ENCODE peak calls at places on chromosomes 16 and 17, in eight cellular contexts. Y is thoracic aorta; X is coronary artery; L is tibial artery; R is CD8-positive, alpha-beta T cell; Z is foreskin keratinocyte; M is testis; W is iPS DF 6.9. A is an unnamed sample.

GRCh38 chr16:68739964-68740627 is 3.0 kb downstream of the CDH1 start:
- DNase-seq in M (no peak), L (no peak), Z (no peak), Y (no peak), X (no peak), R (no peak), W (no peak), A (no peak)

GRCh38 chr16:79726902-79727301 is 126.4 kb upstream of the MAF start:
- DNase-seq in Y (no peak), L (no peak), M (no peak), Z (no peak), R (no peak), X (no peak), W (no peak), A (no peak)

GRCh38 chr16:10228779-10229178 is 46.6 kb upstream of the GRIN2A start:
- DNase-seq in X (no peak), Z (peak), R (no peak), W (no peak), L (no peak), M (no peak), Y (no peak), A (no peak)

GRCh38 chr16:13940397-13940933 is 20.5 kb downstream of the ERCC4 start:
- DNase-seq in M (no peak), X (no peak), L (no peak), Y (no peak), Z (peak), W (no peak), R (no peak), A (no peak)

GRCh38 chr16:89191033-89191900 is 9.1 kb downstream of the SLC22A31 start:
- DNase-seq in L (no peak), W (no peak), R (no peak), Y (no peak), M (no peak), X (no peak), Z (no peak), A (no peak)

GRCh38 chr17:51056813-51057510 is 63.7 kb downstream of the SPAG9 start:
- DNase-seq in M (peak), X (no peak), Z (peak), W (no peak), Y (no peak), R (no peak), L (no peak), A (peak)

GRCh38 chr16:7400117-7400890 is 67.7 kb downstream of the RBFOX1 start:
- DNase-seq in Y (no peak), R (no peak), M (no peak), Z (no peak), W (no peak), L (no peak), X (no peak), A (no peak)

GRCh38 chr17:869067-869466 is 86.9 kb downstream of the MRM3 start:
- DNase-seq in X (peak), M (peak), Z (no peak), Y (peak), L (peak), W (no peak), R (no peak), A (peak)

GRCh38 chr17:50779747-50780363 is 12.5 kb upstream of the ANKRD40CL start:
- DNase-seq in Z (no peak), X (no peak), W (no peak), R (peak), Y (no peak), L (no peak), M (no peak), A (no peak)

GRCh38 chr16:17590711-17591654 is 120.2 kb upstream of the XYLT1 start:
- DNase-seq in R (no peak), M (no peak), L (no peak), Y (no peak), W (no peak), X (no peak), Z (no peak), A (no peak)

GRCh38 chr17:13518271-13519000 is 83.3 kb downstream of the HS3ST3A1 start:
- DNase-seq in M (no peak), R (no peak), Y (no peak), L (no peak), Z (no peak), X (no peak), W (no peak), A (peak)

GRCh38 chr16:78926723-78927200 is 673.8 kb downstream of the MAF start:
- DNase-seq in L (no peak), Z (no peak), X (no peak), M (no peak), Y (no peak), W (no peak), R (no peak), A (no peak)

GRCh38 chr16:20760346-20760745 is 3.5 kb upstream of the ACSM3 start:
- DNase-seq in W (no peak), M (no peak), Y (no peak), Z (no peak), L (no peak), R (no peak), X (no peak), A (no peak)

GRCh38 chr17:77509089-77509488 is 368.3 kb downstream of the SEC14L1 start:
- DNase-seq in Z (no peak), R (no peak), L (no peak), W (no peak), X (no peak), M (no peak), Y (no peak), A (no peak)

GRCh38 chr17:65629234-65629690 is 67.8 kb upstream of the AXIN2 start:
- DNase-seq in M (no peak), L (no peak), X (no peak), Z (no peak), W (no peak), R (no peak), Y (no peak), A (no peak)

GRCh38 chr16:71895679-71896385 is 501 bp downstream of the IST1 start:
- DNase-seq in W (no peak), X (no peak), Y (no peak), Z (peak), M (no peak), L (no peak), R (peak), A (no peak)

GRCh38 chr17:81171941-81172340 is 5.9 kb upstream of the AATK start:
- DNase-seq in X (no peak), M (no peak), Y (no peak), R (no peak), L (no peak), Z (no peak), W (no peak), A (no peak)

GRCh38 chr17:82527893-82528292 is 8.4 kb downstream of the FOXK2 start:
- DNase-seq in L (no peak), Z (no peak), M (peak), Y (no peak), W (no peak), X (no peak), R (no peak), A (no peak)

GRCh38 chr17:82531431-82531881 is 11.9 kb downstream of the FOXK2 start:
- DNase-seq in X (no peak), Z (peak), M (no peak), R (no peak), W (no peak), L (no peak), Y (no peak), A (no peak)

GRCh38 chr17:82529914-82530300 is 10.4 kb downstream of the FOXK2 start:
- DNase-seq in Z (no peak), R (no peak), Y (no peak), X (no peak), L (no peak), M (no peak), W (no peak), A (no peak)

GRCh38 chr17:82525712-82526111 is 6.2 kb downstream of the FOXK2 start:
- DNase-seq in Y (no peak), X (no peak), M (no peak), R (no peak), W (no peak), Z (no peak), L (no peak), A (no peak)

DNA sequence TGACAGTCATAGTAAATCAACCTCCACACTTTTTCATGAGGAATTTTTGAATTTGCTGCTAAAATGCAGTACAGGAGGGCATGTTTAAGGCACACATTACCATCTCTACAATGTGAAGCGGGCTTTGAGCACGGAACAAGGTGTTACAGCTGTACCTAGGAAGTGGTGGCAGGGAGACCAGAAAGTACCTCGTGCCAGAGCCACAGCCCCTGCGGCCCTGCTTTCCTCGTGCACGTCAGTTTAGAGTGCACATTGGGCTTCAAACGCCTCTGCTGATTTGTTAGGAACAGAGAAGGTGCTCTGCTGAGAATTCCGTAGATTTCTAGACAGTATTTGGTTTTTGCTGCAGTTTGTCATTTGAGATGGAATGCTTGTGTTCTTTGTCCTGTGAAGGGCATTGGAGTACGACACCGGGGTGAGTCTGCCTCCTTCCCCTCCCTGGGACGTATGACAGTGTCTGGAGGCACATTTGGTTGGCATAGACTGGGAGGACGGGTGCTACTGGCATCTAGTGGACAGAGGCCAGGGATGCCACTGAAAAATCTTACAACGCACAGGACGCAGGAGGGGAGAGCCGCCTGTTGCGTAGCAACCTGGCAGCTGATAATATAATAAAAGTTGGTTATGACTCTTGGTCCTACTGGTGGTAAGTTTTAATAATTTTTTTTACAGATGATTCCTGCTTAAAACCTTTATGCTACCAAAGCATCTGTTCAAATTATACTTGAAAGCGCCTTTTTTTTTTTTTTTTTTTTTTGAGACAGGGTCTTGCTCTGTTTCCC is 9.1 kb downstream of the FOXK2 start:
- DNase-seq in Y (peak), X (peak), Z (peak), R (no peak), M (peak), W (no peak), L (peak), A (no peak)
- H3K27ac ChIP-seq in Y (peak), X (peak), Z (peak), R (no peak), M (peak), W (no peak), L (peak), A (peak)

DNA sequence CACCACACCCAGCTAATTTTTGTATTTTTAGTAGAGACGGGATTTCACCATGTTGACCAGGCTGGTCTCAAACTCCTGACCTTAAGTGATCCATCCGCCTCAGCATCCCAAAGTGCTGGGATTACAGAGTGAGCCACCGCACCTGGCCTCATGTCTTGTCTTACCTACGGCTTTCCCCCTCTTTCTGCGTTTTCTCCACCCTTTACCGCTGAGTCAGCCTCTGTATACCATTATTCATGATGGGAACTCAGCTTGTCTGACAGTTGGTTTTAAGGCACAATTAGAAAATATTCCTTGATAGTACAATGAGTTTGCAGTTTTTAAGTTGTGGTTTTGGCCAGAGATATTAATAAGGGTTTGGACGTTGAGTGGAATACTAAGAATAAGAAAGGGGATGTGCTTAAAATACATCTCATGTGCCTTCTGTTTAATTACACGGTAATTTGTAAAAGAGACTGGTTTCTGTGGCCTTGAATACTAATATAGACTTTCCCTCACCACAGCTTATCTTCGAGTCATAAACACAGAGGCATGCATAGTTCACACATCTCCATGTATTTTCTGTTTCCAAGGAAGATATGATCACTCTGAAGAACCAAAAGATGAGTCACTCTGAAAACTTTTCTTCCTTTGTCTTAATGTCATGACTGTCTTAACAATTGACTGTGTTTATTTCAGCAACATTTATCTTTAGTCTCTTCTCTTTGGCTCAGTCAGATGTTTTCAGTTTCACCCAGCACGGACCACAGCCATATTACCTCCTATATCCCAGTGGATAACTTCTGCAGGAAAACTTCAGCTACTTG is 54.3 kb downstream of the PITPNC1 start:
- DNase-seq in W (no peak), Z (peak), Y (no peak), M (no peak), X (no peak), R (no peak), L (no peak), A (no peak)
- H3K27ac ChIP-seq in W (no peak), Z (peak), Y (no peak), M (no peak), X (no peak), R (no peak), L (no peak), A (peak)

DNA sequence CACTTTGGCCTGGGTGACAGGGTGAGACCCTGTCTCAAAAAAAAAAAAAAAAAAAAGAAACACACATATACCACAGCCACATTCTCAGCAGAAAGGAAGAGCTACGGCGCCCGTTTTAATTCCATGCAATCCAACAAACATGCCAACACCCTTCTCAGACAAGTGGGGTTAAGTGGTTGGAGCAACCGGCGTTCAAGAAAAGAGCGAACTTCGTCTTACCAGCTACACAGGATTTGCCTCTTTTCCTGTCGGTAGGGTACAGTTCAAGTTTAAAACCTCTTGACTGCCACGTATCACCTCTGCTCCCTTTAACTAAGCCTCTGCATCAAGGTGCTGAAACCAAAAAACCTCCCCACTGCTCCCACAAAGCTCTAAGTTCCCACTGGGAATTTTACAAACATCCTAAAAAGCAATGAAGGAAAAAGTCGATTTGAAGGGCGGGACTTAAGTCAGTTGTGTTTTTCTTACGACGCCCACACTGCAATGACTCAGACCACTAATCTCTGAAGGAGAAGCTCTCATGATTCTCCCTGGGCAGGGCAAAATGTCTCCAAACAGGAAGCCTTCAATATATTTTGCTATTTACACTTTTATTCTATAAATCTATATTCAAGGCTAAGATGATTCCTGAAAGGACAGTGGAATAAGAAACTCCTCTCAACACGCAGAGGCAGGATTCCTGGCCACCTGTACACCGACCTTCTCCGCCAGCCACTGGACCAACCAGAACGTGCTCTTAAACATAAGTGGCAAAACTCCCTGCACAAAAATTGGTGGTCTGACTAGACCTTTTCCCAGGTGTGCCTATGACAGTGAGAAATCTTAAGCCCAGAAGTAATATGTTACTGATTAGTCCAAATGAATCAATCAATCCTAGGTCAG is 18.8 kb downstream of the SRP68 start:
- DNase-seq in W (no peak), M (no peak), L (no peak), X (no peak), Z (peak), R (no peak), Y (no peak), A (no peak)
- H3K27ac ChIP-seq in W (no peak), M (no peak), L (no peak), X (no peak), Z (peak), R (no peak), Y (no peak), A (no peak)

DNA sequence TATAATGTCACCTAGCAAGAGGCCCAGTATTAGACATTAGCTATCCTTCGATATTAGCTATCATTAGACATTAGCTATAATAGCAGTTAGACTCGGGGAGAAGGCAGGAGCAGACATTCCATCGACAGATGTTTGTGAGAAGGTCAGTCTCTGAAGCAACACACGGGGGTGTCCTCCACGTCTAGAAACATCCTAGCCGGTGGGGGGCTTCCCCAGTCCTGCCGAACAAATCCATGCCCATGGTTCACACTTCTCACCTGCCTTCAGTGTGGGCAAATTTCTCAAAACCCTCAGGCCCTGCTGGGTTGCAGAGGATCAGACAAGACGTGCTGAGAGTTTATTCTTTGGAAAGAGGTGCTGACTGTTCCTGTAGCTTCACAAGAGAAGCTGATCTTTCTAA is 151.1 kb downstream of the IRF8 start:
- DNase-seq in Y (no peak), Z (no peak), R (no peak), X (no peak), W (no peak), L (no peak), M (no peak), A (no peak)
- H3K27ac ChIP-seq in Y (no peak), Z (no peak), R (no peak), X (no peak), W (no peak), L (no peak), M (no peak), A (no peak)

DNA sequence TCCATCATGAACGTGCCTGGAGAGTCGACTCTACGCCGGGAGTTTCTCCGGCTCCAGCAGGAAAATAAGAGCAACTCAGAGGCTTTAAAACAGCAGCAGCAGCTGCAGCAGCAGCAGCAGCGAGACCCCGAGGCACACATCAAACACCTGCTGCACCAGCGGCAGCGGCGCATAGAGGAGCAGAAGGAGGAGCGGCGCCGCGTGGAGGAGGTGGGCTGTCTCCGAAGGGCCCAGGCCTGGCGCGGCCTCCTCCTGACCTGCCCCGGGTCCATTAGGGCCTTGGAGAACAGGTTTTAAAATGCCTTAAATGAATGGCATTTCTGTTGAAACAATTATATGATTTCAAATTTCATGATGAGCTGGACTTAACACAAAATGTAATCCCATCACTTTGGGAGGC is 11.8 kb upstream of the C17orf107 start:
- DNase-seq in L (no peak), X (no peak), Z (no peak), W (no peak), Y (no peak), R (no peak), M (no peak), A (no peak)
- H3K27ac ChIP-seq in L (no peak), X (no peak), Z (no peak), W (no peak), Y (no peak), R (no peak), M (no peak), A (no peak)

A was measured in uterus.